ENCODE peak calls at places on chromosomes 2 and 18, in seven cellular contexts. B, I, Y, J, L, M and U are unnamed samples.

GRCh38 chr18:3851159-3851558 is 401.2 kb downstream of the TGIF1 start:
- DNase-seq in Y (no peak), L (no peak), M (no peak), J (no peak), I (no peak), B (peak), U (no peak)

GRCh38 chr2:123771928-123772632 is 253.0 kb upstream of the CNTNAP5 start:
- DNase-seq in Y (no peak), L (no peak), M (peak), B (no peak), J (no peak), I (no peak), U (no peak)

GRCh38 chr2:212619954-212620353 is 81.4 kb upstream of the ERBB4 start:
- DNase-seq in Y (no peak), J (no peak), M (peak), B (peak), I (no peak), L (no peak), U (no peak)

GRCh38 chr2:173043466-173043865 is 32.2 kb upstream of the MAP3K20 start:
- DNase-seq in I (no peak), B (no peak), M (no peak), Y (no peak), L (no peak), J (no peak), U (no peak)

GRCh38 chr2:237254369-237254861 is 159.5 kb downstream of the COL6A3 start:
- DNase-seq in L (no peak), I (no peak), M (no peak), B (peak), J (no peak), Y (no peak), U (no peak)

GRCh38 chr2:193783681-193784080 is 1588.9 kb upstream of the TMEFF2 start:
- DNase-seq in J (no peak), B (no peak), Y (no peak), I (no peak), L (no peak), M (no peak), U (no peak)

GRCh38 chr2:233449071-233449901 is 95.0 kb downstream of the DGKD start:
- DNase-seq in J (no peak), I (no peak), Y (no peak), B (peak), M (peak), L (peak), U (peak)

GRCh38 chr18:13625355-13625754 is 101.0 kb downstream of the FAM210A start:
- DNase-seq in M (no peak), Y (no peak), J (no peak), I (no peak), B (no peak), L (peak), U (no peak)

GRCh38 chr18:79378416-79379250 is 17.1 kb upstream of the NFATC1 start:
- DNase-seq in B (peak), M (peak), I (no peak), J (peak), Y (no peak), L (peak), U (peak)

GRCh38 chr18:5142131-5142530 is 54.9 kb downstream of the AKAIN1 start:
- DNase-seq in J (no peak), Y (no peak), B (no peak), M (no peak), L (no peak), I (no peak), U (no peak)

GRCh38 chr18:75247601-75248421 is 37.2 kb downstream of the TSHZ1 start:
- DNase-seq in I (peak), M (peak), B (peak), J (no peak), Y (no peak), L (peak), U (no peak)

GRCh38 chr18:35610089-35610488 is 28.5 kb downstream of the GALNT1 start:
- DNase-seq in M (no peak), L (no peak), J (no peak), I (no peak), B (no peak), Y (no peak), U (no peak)

GRCh38 chr2:240964221-240964853 is 34.1 kb upstream of the SNED1 start:
- DNase-seq in J (no peak), L (peak), M (no peak), Y (no peak), I (no peak), B (no peak), U (no peak)

GRCh38 chr18:2758309-2758708 is 88.5 kb upstream of the EMILIN2 start:
- DNase-seq in J (no peak), M (no peak), L (no peak), Y (no peak), B (no peak), I (no peak), U (no peak)

GRCh38 chr2:232349546-232349945 is 29.0 kb upstream of the ALPP start:
- DNase-seq in B (no peak), Y (no peak), M (no peak), L (peak), J (no peak), I (no peak), U (no peak)

GRCh38 chr2:196980498-196980897 is 54.0 kb upstream of the PGAP1 start:
- DNase-seq in B (no peak), L (no peak), Y (no peak), I (no peak), J (no peak), M (no peak), U (no peak)

GRCh38 chr2:46135936-46136335 is 161.3 kb upstream of the EPAS1 start:
- DNase-seq in L (no peak), B (peak), Y (no peak), I (no peak), M (no peak), J (no peak), U (no peak)
- H3K27ac ChIP-seq in L (peak), B (no peak), Y (no peak), I (no peak), M (no peak), J (no peak), U (no peak)

GRCh38 chr18:11986061-11986460 is 4.8 kb downstream of the IMPA2 start:
- DNase-seq in L (no peak), M (no peak), I (no peak), Y (no peak), B (no peak), J (no peak), U (no peak)
- H3K4me3 ChIP-seq in L (no peak), M (no peak), I (no peak), Y (no peak), B (no peak), J (no peak), U (no peak)

GRCh38 chr2:73110622-73111299 is 2.0 kb downstream of the RAB11FIP5 start:
- DNase-seq in J (peak), I (no peak), B (peak), Y (no peak), M (no peak), L (peak), U (no peak)

GRCh38 chr2:73111300-73112025 is 1.3 kb downstream of the RAB11FIP5 start:
- DNase-seq in B (peak), M (peak), L (peak), I (peak), J (peak), Y (peak), U (peak)

GRCh38 chr2:73113634-73113958 is 848 bp upstream of the RAB11FIP5 start:
- DNase-seq in M (no peak), Y (no peak), L (no peak), J (no peak), B (no peak), I (no peak), U (no peak)

GRCh38 chr2:73112913-73113633 is at the start of gene RAB11FIP5:
- DNase-seq in L (peak), Y (peak), J (peak), B (peak), M (peak), I (peak), U (peak)

GRCh38 chr2:73112026-73112912 is 479 bp downstream of the RAB11FIP5 start:
- DNase-seq in M (peak), L (peak), J (peak), B (peak), Y (peak), I (peak), U (no peak)
- H2AFZ ChIP-seq in M (peak), L (peak), J (peak), B (peak), Y (no peak), I (no peak), U (peak)

DNA sequence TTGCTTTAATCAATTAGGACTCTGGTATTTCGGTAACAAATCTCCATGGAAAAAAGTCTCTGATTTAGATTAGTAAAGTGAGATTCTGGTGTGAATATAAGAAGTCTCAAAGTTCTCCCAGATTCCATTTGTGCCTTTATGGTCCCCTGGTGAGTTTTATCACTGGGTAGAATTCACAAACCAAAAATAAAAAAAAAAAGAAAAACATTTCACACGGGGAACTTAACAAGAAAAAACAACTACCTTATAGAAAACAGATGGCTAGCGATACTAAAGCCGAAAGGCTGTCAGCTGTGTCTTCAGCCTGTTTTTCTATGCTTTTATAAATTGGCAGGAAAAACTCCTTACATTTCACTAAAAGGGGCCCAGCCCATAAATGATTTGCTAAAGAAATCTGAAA is 50.6 kb downstream of the COL5A2 start:
- DNase-seq in M (no peak), B (peak), J (no peak), I (no peak), Y (no peak), L (no peak), U (no peak)
- H3K27ac ChIP-seq in M (peak), B (peak), J (no peak), I (no peak), Y (no peak), L (peak), U (no peak)

GRCh38 chr2:18752022-18752493 is 162.7 kb upstream of the NT5C1B start:
- DNase-seq in Y (no peak), B (peak), I (peak), M (peak), J (no peak), L (no peak), U (no peak)

GRCh38 chr2:18753722-18754121 is 164.4 kb upstream of the NT5C1B start:
- DNase-seq in Y (no peak), M (no peak), L (no peak), J (no peak), I (no peak), B (no peak), U (no peak)

GRCh38 chr2:18750662-18751554 is 161.5 kb upstream of the NT5C1B start:
- DNase-seq in J (no peak), Y (no peak), L (peak), I (no peak), M (peak), B (peak), U (peak)

GRCh38 chr2:18754286-18754685 is 164.9 kb upstream of the NT5C1B start:
- DNase-seq in L (no peak), I (peak), J (no peak), Y (no peak), M (no peak), B (no peak), U (no peak)

DNA sequence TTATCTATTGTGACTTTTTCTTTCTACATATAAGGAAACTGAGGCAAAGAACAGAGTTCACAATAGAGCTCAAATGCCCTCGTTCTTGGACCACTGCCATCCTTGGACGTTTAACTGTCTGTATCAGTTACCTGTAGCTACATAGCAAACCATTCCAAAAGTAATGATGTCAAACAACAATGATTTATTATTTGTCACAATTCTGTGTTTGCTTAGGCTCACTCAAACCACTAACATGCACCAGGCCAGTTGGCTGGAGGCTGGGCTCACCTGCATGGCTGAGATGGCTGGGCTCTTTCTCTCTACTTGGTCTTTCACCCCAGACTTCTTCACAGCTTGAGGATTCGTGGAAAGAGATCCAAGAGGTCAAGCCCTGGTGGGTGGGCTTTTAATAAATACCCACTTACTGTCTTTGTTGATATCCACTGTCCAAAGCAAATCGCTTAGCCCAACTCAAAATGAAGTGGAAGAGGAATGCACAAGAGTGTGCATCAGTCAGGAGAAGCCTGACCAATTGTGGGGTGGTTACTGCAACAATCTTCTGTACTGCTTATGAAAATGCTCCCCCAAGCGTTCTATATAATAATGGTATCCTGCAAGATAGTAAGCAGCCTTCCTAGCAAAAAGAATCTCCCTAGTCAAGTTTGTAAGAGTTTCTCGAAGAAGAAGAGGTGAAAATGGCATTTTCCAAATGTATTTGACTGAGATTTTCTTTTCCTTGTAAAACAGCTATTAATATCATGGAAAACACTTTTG is 163.5 kb upstream of the NT5C1B start:
- DNase-seq in L (no peak), B (no peak), I (no peak), M (peak), J (no peak), Y (no peak), U (peak)
- H3K4me3 ChIP-seq in L (no peak), B (no peak), I (no peak), M (peak), J (no peak), Y (no peak), U (no peak)

DNA sequence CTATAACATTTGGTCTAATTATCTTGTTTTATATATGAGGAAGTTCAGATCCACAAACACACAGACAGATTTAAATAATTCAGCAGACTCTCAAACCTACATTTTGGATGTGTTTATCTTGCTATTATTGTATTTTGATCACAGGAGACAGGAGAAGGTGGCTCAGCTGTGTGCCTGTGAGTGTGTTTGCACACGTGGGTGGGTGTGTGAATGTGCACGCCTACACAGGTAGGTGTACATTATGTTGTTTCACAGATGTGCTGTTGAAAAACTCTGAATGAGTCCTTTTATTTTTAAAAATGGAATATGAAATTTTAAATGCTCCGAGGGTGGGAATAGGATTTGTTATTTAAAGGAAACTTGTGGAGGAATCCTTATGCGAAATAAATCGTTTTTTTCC is 183.4 kb downstream of the PRKCE start:
- DNase-seq in M (no peak), Y (no peak), I (no peak), B (no peak), L (no peak), J (no peak), U (no peak)
- H2AFZ ChIP-seq in M (no peak), Y (no peak), I (no peak), B (no peak), L (no peak), J (no peak), U (no peak)